ENCODE peak calls at places on chromosomes 3 and 15, in six cellular contexts. N, O, I, D, J and X are unnamed samples.

GRCh38 chr3:106573605-106574004 is 704.8 kb upstream of the CBLB start:
- DNase-seq in N (no peak), O (no peak), I (no peak), D (no peak), J (no peak), X (peak)

GRCh38 chr15:85336870-85337269 is 43.5 kb upstream of the AKAP13 start:
- DNase-seq in N (no peak), O (no peak), I (no peak), D (no peak), J (no peak), X (no peak)

GRCh38 chr3:9216736-9217135 is 32.7 kb downstream of the SRGAP3 start:
- DNase-seq in N (no peak), O (no peak), I (peak), D (peak), J (no peak), X (peak)

GRCh38 chr3:21435871-21436270 is 315.1 kb downstream of the ZNF385D start:
- DNase-seq in N (no peak), O (no peak), I (peak), D (peak), J (no peak), X (peak)

GRCh38 chr3:43995078-43995928 is 246.4 kb upstream of the TOPAZ1 start:
- DNase-seq in N (no peak), O (peak), I (peak), D (peak), J (no peak), X (peak)

GRCh38 chr15:84741151-84741550 is 7.2 kb upstream of the ZNF592 start:
- DNase-seq in N (peak), O (no peak), I (no peak), D (no peak), J (no peak), X (no peak)

GRCh38 chr3:88003115-88003755 is 55.6 kb downstream of the CGGBP1 start:
- DNase-seq in N (no peak), O (no peak), I (peak), D (peak), J (no peak), X (peak)

GRCh38 chr3:149340310-149340933 is 7.0 kb upstream of the TM4SF18 start:
- DNase-seq in N (no peak), O (no peak), I (peak), D (peak), J (no peak), X (peak)

GRCh38 chr15:25799906-25800700 is 63.0 kb downstream of the ATP10A start:
- DNase-seq in N (no peak), O (no peak), I (no peak), D (no peak), J (no peak), X (no peak)

GRCh38 chr3:150738688-150739087 is 24.3 kb downstream of the SIAH2 start:
- DNase-seq in N (no peak), O (no peak), I (no peak), D (peak), J (no peak), X (peak)
- H3K4me3 ChIP-seq in N (no peak), O (no peak), I (no peak), D (no peak), J (no peak), X (no peak)

DNA sequence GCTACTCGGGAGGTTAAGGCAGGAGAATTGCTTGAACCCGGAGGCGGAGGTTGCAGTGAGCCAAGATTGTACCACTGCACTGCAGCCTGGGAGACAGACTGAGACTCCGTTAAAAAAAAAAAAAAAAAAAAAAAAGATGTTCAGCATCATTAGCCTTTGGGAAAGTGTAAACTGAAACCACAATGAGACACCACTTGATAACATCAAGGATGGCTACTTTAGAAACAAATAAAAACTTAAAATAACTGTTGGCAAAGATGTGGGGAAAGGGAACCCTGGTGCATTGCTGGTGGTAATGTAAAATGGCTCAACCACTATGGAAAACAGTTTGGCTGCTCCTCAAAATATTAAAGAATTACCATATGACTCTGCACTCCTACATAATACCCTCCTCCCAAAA is 1.9 kb downstream of the LEO1 start:
- DNase-seq in N (no peak), O (no peak), I (no peak), D (no peak), J (no peak), X (no peak)
- TF ChIP-seq CTCF in N (no peak), O (no peak), I (no peak), D (no peak), J (no peak), X (no peak)

GRCh38 chr15:58409861-58410260 is 21.9 kb upstream of the LIPC start:
- DNase-seq in N (no peak), O (no peak), I (no peak), D (no peak), J (no peak), X (no peak)
- H3K4me3 ChIP-seq in N (no peak), O (peak), I (no peak), D (no peak), J (peak), X (no peak)

DNA sequence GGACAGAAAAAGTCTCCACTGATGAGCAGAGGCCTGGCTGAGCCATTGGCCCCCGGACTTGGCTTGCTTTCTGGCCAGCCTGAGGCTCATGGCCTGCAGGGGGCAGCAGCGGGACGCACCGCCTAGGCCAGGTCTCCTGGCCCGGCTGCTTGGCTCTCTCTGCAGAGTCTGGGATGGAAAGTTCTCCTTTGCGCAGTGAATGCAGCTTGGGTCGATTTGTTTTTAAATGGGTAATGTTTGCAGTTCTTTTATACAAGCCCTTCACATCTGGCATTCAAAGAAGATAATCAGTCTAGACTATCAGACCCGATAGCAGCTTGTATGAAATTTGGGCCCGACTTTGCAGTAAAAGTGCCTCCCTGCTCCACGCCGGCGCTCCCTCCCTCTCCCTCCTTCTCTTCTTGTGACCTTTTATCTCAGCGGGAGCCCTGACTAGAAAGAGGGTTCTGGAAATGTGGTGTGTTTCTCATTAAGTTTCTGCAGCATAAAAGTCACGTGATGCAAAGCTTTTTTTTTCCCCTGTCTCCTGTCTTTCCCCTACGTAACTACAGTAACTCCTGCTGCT is 59.9 kb downstream of the ZNF621 start:
- DNase-seq in N (peak), O (peak), I (peak), D (peak), J (peak), X (peak)
- TF ChIP-seq CTCF in N (peak), O (peak), I (peak), D (peak), J (peak), X (peak)

GRCh38 chr3:66489577-66489976 is 11.2 kb downstream of the LRIG1 start:
- DNase-seq in N (no peak), O (no peak), I (no peak), D (no peak), J (no peak), X (no peak)
- H3K4me3 ChIP-seq in N (no peak), O (no peak), I (no peak), D (no peak), J (no peak), X (no peak)

GRCh38 chr3:118412503-118412902 is 622.1 kb downstream of the IGSF11 start:
- DNase-seq in N (no peak), O (no peak), I (no peak), D (no peak), J (no peak), X (peak)
- TF ChIP-seq CTCF in N (no peak), O (no peak), I (no peak), D (no peak), J (no peak), X (no peak)

GRCh38 chr3:169243122-169243521 is 420.4 kb downstream of the MECOM start:
- DNase-seq in N (no peak), O (no peak), I (no peak), D (peak), J (no peak), X (no peak)
- H3K4me3 ChIP-seq in N (no peak), O (peak), I (no peak), D (peak), J (no peak), X (no peak)

DNA sequence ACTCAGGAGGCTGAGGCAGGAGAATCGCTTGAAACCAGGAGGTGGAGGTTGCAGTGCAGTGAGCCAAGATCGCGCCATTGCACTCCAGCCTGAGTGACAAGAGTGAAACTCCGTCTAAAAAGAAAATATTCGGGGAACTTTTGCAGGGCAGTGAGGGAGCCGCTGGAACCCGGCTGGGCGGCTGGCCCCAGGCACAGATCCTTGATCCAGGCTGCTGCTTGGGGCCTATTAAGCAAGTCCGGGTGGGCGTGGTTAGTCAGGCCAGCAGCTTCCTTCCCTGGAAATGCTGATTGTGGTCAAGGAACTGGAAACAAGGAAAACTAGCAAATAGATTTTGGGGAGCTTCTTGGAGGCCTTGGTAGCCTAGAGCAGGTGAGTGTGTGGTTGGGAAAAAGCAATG is 17.9 kb upstream of the SNX22 start:
- DNase-seq in N (no peak), O (no peak), I (no peak), D (peak), J (no peak), X (no peak)
- TF ChIP-seq CTCF in N (no peak), O (no peak), I (no peak), D (no peak), J (no peak), X (no peak)

GRCh38 chr15:73927003-73927475 is 777 bp downstream of the LOXL1 start:
- DNase-seq in N (peak), O (peak), I (no peak), D (peak), J (no peak), X (peak)

GRCh38 chr15:73926191-73927002 is at the start of gene LOXL1:
- DNase-seq in N (peak), O (peak), I (peak), D (peak), J (peak), X (peak)

GRCh38 chr15:73927476-73928240 is 1.4 kb downstream of the LOXL1 start:
- DNase-seq in N (peak), O (peak), I (peak), D (peak), J (no peak), X (peak)

GRCh38 chr15:73928971-73929627 is 2.8 kb downstream of the LOXL1 start:
- DNase-seq in N (no peak), O (peak), I (no peak), D (no peak), J (no peak), X (no peak)

GRCh38 chr15:73928241-73928579 is 1.9 kb downstream of the LOXL1 start:
- DNase-seq in N (no peak), O (peak), I (no peak), D (no peak), J (no peak), X (no peak)
- H3K4me3 ChIP-seq in N (no peak), O (peak), I (peak), D (peak), J (peak), X (peak)

GRCh38 chr15:22902981-22903380 is 64.5 kb downstream of the NIPA2 start:
- DNase-seq in N (no peak), O (no peak), I (no peak), D (no peak), J (no peak), X (no peak)

GRCh38 chr15:22903961-22904534 is 65.6 kb downstream of the NIPA2 start:
- DNase-seq in N (peak), O (no peak), I (no peak), D (no peak), J (no peak), X (no peak)

GRCh38 chr15:22902578-22902977 is 64.1 kb downstream of the NIPA2 start:
- DNase-seq in N (no peak), O (no peak), I (no peak), D (no peak), J (no peak), X (no peak)

GRCh38 chr15:22903427-22903826 is 65.0 kb downstream of the NIPA2 start:
- DNase-seq in N (no peak), O (no peak), I (no peak), D (no peak), J (no peak), X (no peak)

DNA sequence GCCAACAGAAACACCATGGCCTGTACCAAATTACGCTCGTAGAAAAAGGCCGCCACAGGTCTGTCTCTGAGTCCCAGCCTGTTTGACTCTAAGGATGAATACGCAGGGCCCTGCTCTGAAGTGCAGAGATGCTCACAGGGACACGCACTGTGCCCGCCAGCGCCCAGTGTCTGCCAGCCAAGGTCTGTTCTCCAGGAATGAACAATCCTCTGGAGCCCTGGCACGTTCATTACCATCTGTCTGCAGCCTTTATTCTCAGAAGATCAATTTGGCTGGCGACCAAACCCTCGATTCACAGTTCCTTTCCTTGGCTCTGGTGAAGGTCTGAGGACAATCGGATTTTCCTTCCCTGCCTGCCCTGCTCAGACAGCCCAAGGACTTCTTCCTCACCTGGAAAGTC is 66.3 kb downstream of the NIPA2 start:
- DNase-seq in N (no peak), O (no peak), I (no peak), D (no peak), J (no peak), X (no peak)
- TF ChIP-seq CTCF in N (no peak), O (no peak), I (no peak), D (no peak), J (no peak), X (no peak)